ENCODE peak calls at places on chromosomes 16 and 17, in four cellular contexts. M is stimulated activated CD4-positive, alpha-beta T cell treated with anti-CD3 and anti-CD28 coated beads, Interleukin-4, amount 100 ng/mL, for 24 hours; K is GM13977; Q is type B pancreatic cell. L is an unnamed sample.

GRCh38 chr17:19707728-19708221 is 8.6 kb downstream of the SLC47A2 start:
- DNase-seq in M (no peak), Q (peak), K (peak), L (no peak)

GRCh38 chr17:40471856-40472732 is 28.8 kb downstream of the IGFBP4 start:
- DNase-seq in M (no peak), K (no peak), Q (no peak), L (no peak)

GRCh38 chr16:55569025-55569424 is 2.5 kb downstream of the CAPNS2 start:
- DNase-seq in M (no peak), K (no peak), Q (no peak), L (no peak)

GRCh38 chr16:4679854-4680636 is 13.3 kb upstream of the NUDT16L1 start:
- DNase-seq in M (no peak), Q (no peak), K (no peak), L (peak)

GRCh38 chr17:82107341-82107860 is 9.4 kb upstream of the FASN start:
- DNase-seq in M (no peak), Q (no peak), K (peak), L (no peak)

GRCh38 chr16:86072328-86073102 is 173.6 kb downstream of the IRF8 start:
- DNase-seq in M (peak), K (peak), Q (no peak), L (peak)

GRCh38 chr17:35543856-35544255 is 6.4 kb upstream of the SLFN12L start:
- DNase-seq in Q (no peak), M (no peak), K (no peak), L (no peak)

GRCh38 chr17:50681260-50682200 is 26.2 kb downstream of the ANKRD40 start:
- DNase-seq in K (no peak), M (no peak), Q (no peak), L (no peak)

GRCh38 chr16:47567321-47567720 is 106.2 kb downstream of the PHKB start:
- DNase-seq in Q (no peak), K (no peak), M (no peak), L (no peak)

GRCh38 chr17:7021993-7022778 is 664 bp upstream of the BCL6B start:
- DNase-seq in Q (peak), K (peak), M (peak), L (peak)

GRCh38 chr17:29060475-29060874 is 17.5 kb downstream of the PIPOX start:
- DNase-seq in Q (no peak), M (no peak), K (no peak), L (no peak)

GRCh38 chr17:39014795-39015545 is 47.8 kb upstream of the FBXO47 start:
- DNase-seq in M (no peak), K (no peak), Q (no peak), L (no peak)

GRCh38 chr17:72125742-72126141 is 4.9 kb downstream of the SOX9 start:
- DNase-seq in K (no peak), Q (no peak), M (no peak), L (no peak)

GRCh38 chr16:20868890-20869289 is 31.3 kb downstream of the DCUN1D3 start:
- DNase-seq in M (no peak), Q (no peak), K (no peak), L (peak)

GRCh38 chr16:70432800-70433455 is 6.0 kb downstream of the ST3GAL2 start:
- DNase-seq in Q (no peak), M (no peak), K (no peak), L (no peak)

GRCh38 chr16:30351586-30352419 is 3.3 kb downstream of the CD2BP2 start:
- DNase-seq in K (no peak), Q (no peak), M (no peak), L (peak)

GRCh38 chr16:60241671-60242070 is 1507.6 kb upstream of the GOT2 start:
- DNase-seq in K (no peak), M (no peak), Q (no peak), L (no peak)

GRCh38 chr17:51948128-51948527 is 210.4 kb downstream of the CA10 start:
- DNase-seq in M (no peak), K (no peak), Q (no peak), L (no peak)

GRCh38 chr17:64115871-64116534 is 13.9 kb downstream of the ERN1 start:
- DNase-seq in Q (no peak), M (no peak), K (no peak), L (no peak)

GRCh38 chr17:5773942-5774341 is 189.6 kb upstream of the NLRP1 start:
- DNase-seq in M (no peak), K (no peak), Q (no peak), L (no peak)

GRCh38 chr17:37031493-37032083 is 82.8 kb downstream of the AATF start:
- DNase-seq in M (no peak), Q (no peak), K (no peak), L (no peak)

GRCh38 chr16:66521951-66522771 is 27.8 kb downstream of the TK2 start:
- DNase-seq in Q (no peak), K (peak), M (peak), L (no peak)

GRCh38 chr17:82878545-82878944 is 38.7 kb upstream of the ZNF750 start:
- DNase-seq in M (no peak), K (no peak), Q (no peak), L (peak)

GRCh38 chr17:78252111-78252634 is 20.7 kb downstream of the TMEM235 start:
- DNase-seq in M (peak), K (peak), Q (no peak), L (no peak)

GRCh38 chr17:76710863-76711611 is at the start of gene MXRA7:
- DNase-seq in Q (no peak), K (peak), M (peak), L (peak)

GRCh38 chr17:67993153-67993997 is 2.9 kb downstream of the C17orf58 start:
- DNase-seq in K (peak), M (peak), Q (peak), L (peak)

GRCh38 chr16:28845173-28846079 is 722 bp downstream of the TUFM start:
- DNase-seq in M (peak), K (peak), Q (no peak), L (no peak)

GRCh38 chr16:4314532-4315184 is 1.2 kb upstream of the GLIS2 start:
- DNase-seq in M (peak), Q (no peak), K (no peak), L (no peak)

GRCh38 chr16:28091706-28092105 is 28.2 kb upstream of the GSG1L start:
- DNase-seq in K (no peak), Q (no peak), M (no peak), L (no peak)

GRCh38 chr16:640614-641013 is 1.0 kb upstream of the MCRIP2 start:
- DNase-seq in M (no peak), Q (no peak), K (no peak), L (no peak)

GRCh38 chr17:79506150-79506870 is 104.5 kb downstream of the RBFOX3 start:
- DNase-seq in K (no peak), M (no peak), Q (no peak), L (no peak)

GRCh38 chr16:62254847-62255246 is 218.6 kb upstream of the CDH8 start:
- DNase-seq in Q (no peak), K (no peak), M (no peak), L (no peak)

GRCh38 chr17:60135160-60135950 is 14.4 kb upstream of the CA4 start:
- DNase-seq in Q (peak), K (peak), M (peak), L (peak)

GRCh38 chr16:53370827-53371226 is 63.4 kb upstream of the RBL2 start:
- DNase-seq in Q (no peak), K (no peak), M (no peak), L (no peak)

GRCh38 chr16:3095869-3096268 is 3.2 kb downstream of the ZSCAN10 start:
- DNase-seq in Q (no peak), M (peak), K (peak), L (no peak)

GRCh38 chr16:55489956-55490265 is 10.9 kb downstream of the MMP2 start:
- DNase-seq in M (no peak), K (no peak), Q (no peak), L (no peak)

GRCh38 chr17:19315104-19315503 is 47.4 kb downstream of the B9D1 start:
- DNase-seq in M (no peak), K (no peak), Q (no peak), L (no peak)

GRCh38 chr17:45131616-45132301 is 556 bp downstream of the PLCD3 start:
- DNase-seq in K (peak), Q (peak), M (peak), L (no peak)

GRCh38 chr17:51629232-51629631 is 368.9 kb downstream of the UTP18 start:
- DNase-seq in K (no peak), Q (no peak), M (no peak), L (no peak)

L was measured in tibial nerve.